ENCODE peak calls at places on chromosomes 4 and X, in seven cellular contexts. D is PC-3, N is neural progenitor cell, V is GM23338, B is GM23248, K is hepatocyte, W is HCT116. G is an unnamed sample.

GRCh38 chr4:74821541-74821940 is 27.2 kb upstream of the BTC start:
- DNase-seq in B (no peak), K (no peak), D (no peak), W (no peak), V (no peak), N (no peak), G (no peak)

GRCh38 chrX:39729834-39730670 is 367.7 kb downstream of the BCOR start:
- DNase-seq in N (peak; percentile 60), B (peak; percentile 27), K (peak; percentile 38), W (no peak), D (no peak), V (peak; percentile 37), G (no peak)

GRCh38 chrX:71143508-71143907 is 1.1 kb upstream of the NLGN3 start:
- DNase-seq in B (peak; percentile 45), N (no peak), V (no peak), D (no peak), W (no peak), K (no peak), G (no peak)

GRCh38 chr4:40842318-40842717 is 92.6 kb downstream of the NSUN7 start:
- DNase-seq in V (no peak), B (no peak), K (no peak), W (no peak), N (no peak), D (no peak), G (no peak)

GRCh38 chrX:8147216-8147615 is 23.9 kb downstream of the VCX2 start:
- DNase-seq in N (peak; percentile 52), K (no peak), D (no peak), W (no peak), B (no peak), V (no peak), G (no peak)

GRCh38 chrX:11530621-11531020 is 135.1 kb downstream of the ARHGAP6 start:
- DNase-seq in D (no peak), N (no peak), W (no peak), V (no peak), K (no peak), B (peak; percentile 14), G (no peak)

GRCh38 chr4:179097741-179098140 is 1655.5 kb upstream of the AGA start:
- DNase-seq in W (no peak), V (peak; percentile 76), N (peak; percentile 74), K (peak; percentile 54), B (peak; percentile 0), D (peak; percentile 23), G (peak; percentile 16)

GRCh38 chrX:16552546-16552945 is 97.4 kb upstream of the S100G start:
- DNase-seq in V (no peak), B (peak; percentile 44), W (no peak), D (peak; percentile 82), N (no peak), K (no peak), G (no peak)

GRCh38 chrX:111010151-111010550 is 85.8 kb upstream of the PAK3 start:
- DNase-seq in D (no peak), B (no peak), N (no peak), V (no peak), K (no peak), W (no peak), G (no peak)

GRCh38 chr4:1593881-1594345 is 90.2 kb downstream of the FAM53A start:
- DNase-seq in V (no peak), W (no peak), K (no peak), B (no peak), D (no peak), N (peak; percentile 40), G (no peak)

GRCh38 chr4:110412354-110412753 is 63.6 kb upstream of the ENPEP start:
- DNase-seq in B (no peak), N (no peak), K (no peak), V (no peak), D (no peak), W (no peak), G (no peak)

GRCh38 chr4:110414590-110414989 is 61.4 kb upstream of the ENPEP start:
- DNase-seq in K (no peak), V (no peak), N (no peak), B (no peak), W (no peak), D (no peak), G (no peak)

GRCh38 chr4:110415451-110415850 is 60.5 kb upstream of the ENPEP start:
- DNase-seq in W (no peak), K (no peak), B (no peak), V (no peak), N (no peak), D (no peak), G (no peak)

GRCh38 chr4:110417151-110417550 is 58.8 kb upstream of the ENPEP start:
- DNase-seq in D (no peak), K (no peak), W (no peak), N (no peak), V (no peak), B (no peak), G (no peak)

GRCh38 chr4:110411599-110412011 is 64.3 kb upstream of the ENPEP start:
- DNase-seq in W (no peak), K (no peak), N (peak; percentile 77), B (no peak), V (peak; percentile 83), D (no peak), G (no peak)
- H2AFZ ChIP-seq in W (peak overlapping the region; percentile 89), K (peak overlapping the region; percentile 95), N (peak overlapping the region; percentile 53), B (no peak overlapping the region), V (peak overlapping the region; percentile 29), D (no peak overlapping the region), G (no peak overlapping the region)

DNA sequence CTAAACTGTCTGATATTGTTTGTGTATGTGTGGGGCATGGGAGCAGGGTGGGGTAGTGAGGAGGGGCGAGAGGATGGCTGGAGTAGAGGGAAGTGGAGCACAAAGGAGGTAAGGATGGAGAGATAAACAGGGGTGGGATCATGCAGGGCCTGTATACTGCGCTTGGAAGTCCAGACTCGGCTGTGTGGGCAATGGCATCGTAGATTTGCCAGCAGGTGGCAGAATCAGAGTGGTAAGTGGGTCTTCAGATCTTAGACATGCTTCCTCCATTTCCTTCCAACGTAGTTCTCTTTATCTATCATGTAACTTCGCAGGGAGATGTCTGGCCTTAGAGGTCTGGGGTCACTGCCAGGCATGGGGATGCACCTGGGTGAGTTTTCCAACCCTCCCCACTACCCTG is 155.5 kb downstream of the PDGFRA start:
- DNase-seq in V (peak; percentile 31), B (peak; percentile 69), N (peak; percentile 38), K (peak; percentile 34), W (peak; percentile 6), D (peak; percentile 56), G (peak; percentile 49)
- TF ChIP-seq EZH2phosphoT487 in V (no peak), B (no peak), N (no peak), K (no peak), W (no peak), D (no peak), G (no peak)

GRCh38 chr4:43242611-43243010 is 350.1 kb downstream of the GRXCR1 start:
- DNase-seq in B (peak; percentile 66), W (no peak), K (no peak), D (peak; percentile 13), V (no peak), N (no peak), G (no peak)

GRCh38 chr4:43241104-43241503 is 348.6 kb downstream of the GRXCR1 start:
- DNase-seq in V (no peak), B (no peak), D (no peak), K (no peak), W (no peak), N (no peak), G (no peak)

GRCh38 chr4:43243433-43244116 is 351.1 kb downstream of the GRXCR1 start:
- DNase-seq in D (no peak), K (no peak), B (no peak), W (no peak), N (no peak), V (no peak), G (no peak)

DNA sequence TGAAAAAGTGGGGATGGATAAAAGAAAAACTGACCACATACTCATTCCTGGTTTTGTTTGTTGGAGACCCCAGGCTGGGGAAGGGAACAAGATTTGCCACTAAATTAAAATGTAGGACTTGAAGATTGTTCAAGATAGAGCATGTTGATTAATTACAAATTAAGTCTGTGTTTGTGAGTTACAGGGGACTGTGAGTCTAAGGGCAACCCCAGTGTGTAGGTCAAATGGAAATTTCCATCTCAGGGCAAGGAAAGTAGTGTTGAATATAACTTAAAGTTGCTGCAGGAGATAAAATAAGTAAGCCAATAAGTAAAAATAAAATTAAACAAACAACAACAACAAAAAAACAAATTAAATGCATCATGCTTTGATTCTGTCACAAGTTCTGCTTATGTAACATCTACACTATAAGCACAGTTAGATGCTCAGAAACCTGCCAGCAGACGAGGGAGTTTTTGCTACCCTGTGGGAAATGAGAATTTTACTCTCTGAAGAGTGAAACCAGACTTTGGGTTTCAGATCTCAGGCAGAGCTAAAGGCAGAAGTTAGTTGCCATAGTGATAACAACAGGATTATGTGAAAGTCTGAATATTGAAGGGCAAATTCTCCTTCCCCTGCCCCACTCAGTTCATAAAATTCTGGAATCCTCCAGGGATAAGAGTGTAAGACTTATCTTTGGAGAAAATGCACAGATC is 352.3 kb downstream of the GRXCR1 start:
- DNase-seq in V (no peak), D (no peak), B (no peak), N (no peak), K (no peak), W (no peak), G (peak; percentile 86)
- TF ChIP-seq EZH2 in V (no peak), D (no peak), B (no peak), N (no peak), K (no peak), W (no peak), G (no peak)

DNA sequence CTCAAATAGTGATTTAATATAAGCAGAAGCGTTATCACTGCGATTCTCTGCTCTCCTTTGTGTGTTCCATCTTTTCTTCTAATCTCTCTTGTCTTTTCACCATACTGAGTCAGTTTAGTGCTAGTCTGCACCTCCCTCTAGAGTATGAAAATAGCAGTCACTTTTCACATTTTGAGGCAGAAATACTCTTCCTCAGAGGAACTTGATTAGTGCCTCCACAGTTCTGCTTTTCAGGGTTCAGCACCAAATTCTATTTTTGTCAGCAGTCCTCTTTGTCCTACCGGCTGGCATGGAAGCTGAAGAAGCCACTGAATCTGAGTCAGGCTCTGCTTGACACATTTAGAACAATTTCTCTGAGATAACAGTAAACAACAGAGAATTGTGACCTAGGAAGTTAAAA is 49.7 kb upstream of the ANKRD17 start:
- DNase-seq in W (no peak), V (peak; percentile 54), D (peak; percentile 53), K (peak; percentile 12), B (peak; percentile 53), N (peak; percentile 5), G (peak; percentile 21)
- H2AFZ ChIP-seq in W (no peak overlapping the region), V (no peak overlapping the region), D (no peak overlapping the region), K (no peak overlapping the region), B (peak overlapping the region; percentile 75), N (no peak overlapping the region), G (no peak overlapping the region)

DNA sequence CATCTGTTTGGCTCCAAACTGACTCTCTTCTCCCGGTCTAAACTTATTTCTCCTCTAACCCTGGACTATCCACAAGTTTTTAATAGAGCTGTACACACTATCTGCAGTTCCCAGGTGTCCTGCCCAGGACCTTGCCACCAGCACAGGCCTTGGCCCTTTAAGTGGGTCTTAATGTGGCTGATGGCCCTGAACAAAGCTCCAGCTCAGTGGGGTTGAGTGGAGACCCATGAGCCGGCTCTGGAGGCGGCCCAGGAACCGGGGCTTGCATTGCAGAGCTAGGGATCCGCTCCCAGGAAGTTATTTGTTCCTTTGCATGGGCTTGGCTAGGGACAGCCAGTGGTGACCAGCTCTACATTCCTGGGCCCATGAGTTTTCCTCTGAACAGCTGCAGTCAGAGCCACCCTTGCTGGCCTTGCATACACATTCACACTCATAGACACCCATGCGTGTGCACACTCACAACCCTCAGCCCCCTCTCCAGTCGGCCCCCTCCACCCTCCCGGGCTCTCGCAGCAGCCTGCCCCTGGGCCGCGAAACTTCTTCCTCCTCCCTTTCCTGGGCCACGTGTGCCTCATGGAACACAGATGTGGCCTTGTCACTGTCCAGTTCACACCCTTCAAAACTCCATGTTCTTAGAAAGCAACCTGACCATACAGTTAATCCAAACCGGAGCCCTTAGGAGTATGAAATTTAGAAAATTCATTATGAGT is 58.2 kb downstream of the GPR143 start:
- DNase-seq in B (peak; percentile 4), D (no peak), W (no peak), N (peak; percentile 9), K (no peak), V (peak; percentile 17), G (no peak)
- TF ChIP-seq EZH2phosphoT487 in B (no peak), D (no peak), W (no peak), N (no peak), K (no peak), V (no peak), G (no peak)